ENCODE peak calls at places on chromosome 1, in six cellular contexts. A is adrenal gland, K is fibroblast of lung, C is heart right ventricle, B is SK-N-SH, Z is lung. R is an unnamed sample.

GRCh38 chr1:225462714-225463574 is 35.1 kb upstream of the LBR start:
- DNase-seq in A (no peak), K (no peak), C (no peak), B (peak; percentile 66), Z (no peak), R (no peak)

GRCh38 chr1:225480825-225481434 is 53.1 kb upstream of the LBR start:
- DNase-seq in A (peak; percentile 62), K (no peak), C (peak; percentile 35), B (peak; percentile 68), Z (no peak), R (peak; percentile 57)

GRCh38 chr1:7513081-7513480 is 258.0 kb upstream of the VAMP3 start:
- DNase-seq in A (no peak), K (no peak), C (no peak), B (no peak), Z (no peak), R (no peak)

GRCh38 chr1:207004931-207005830 is 27.4 kb downstream of the C1orf116 start:
- DNase-seq in A (peak; percentile 78), K (peak; percentile 80), C (no peak), B (peak; percentile 51), Z (peak; percentile 65), R (peak; percentile 75)

GRCh38 chr1:244865028-244865371 is 657 bp upstream of the HNRNPU start:
- DNase-seq in A (peak; percentile 57), K (peak; percentile 37), C (peak; percentile 23), B (peak; percentile 38), Z (peak; percentile 34), R (peak; percentile 30)

GRCh38 chr1:114468710-114469468 is 42.1 kb downstream of the TRIM33 start:
- DNase-seq in A (no peak), K (peak; percentile 46), C (no peak), B (no peak), Z (no peak), R (no peak)

GRCh38 chr1:11794446-11795237 is 11.1 kb downstream of the MTHFR start:
- DNase-seq in A (no peak), K (no peak), C (no peak), B (no peak), Z (no peak), R (no peak)

GRCh38 chr1:179127163-179127895 is 45.5 kb downstream of the TOR3A start:
- DNase-seq in A (no peak), K (peak; percentile 79), C (no peak), B (no peak), Z (no peak), R (peak; percentile 62)

GRCh38 chr1:178818416-178818815 is 52.5 kb downstream of the ANGPTL1 start:
- DNase-seq in A (no peak), K (peak; percentile 75), C (no peak), B (no peak), Z (no peak), R (peak; percentile 41)

GRCh38 chr1:205766038-205766437 is 9.2 kb downstream of the RAB29 start:
- DNase-seq in A (no peak), K (peak; percentile 54), C (no peak), B (no peak), Z (no peak), R (no peak)

GRCh38 chr1:39922139-39922757 is 20.5 kb upstream of the MYCL start:
- DNase-seq in A (no peak), K (no peak), C (no peak), B (no peak), Z (no peak), R (peak; percentile 13)

GRCh38 chr1:172770081-172770480 is 111.2 kb downstream of the FASLG start:
- DNase-seq in A (no peak), K (no peak), C (no peak), B (no peak), Z (no peak), R (no peak)

GRCh38 chr1:67441183-67441582 is 11.0 kb upstream of the SERBP1 start:
- DNase-seq in A (peak; percentile 85), K (peak; percentile 59), C (no peak), B (peak; percentile 43), Z (peak; percentile 44), R (peak; percentile 74)

GRCh38 chr1:16236495-16237342 is at the start of gene CPLANE2:
- DNase-seq in A (peak; percentile 97), K (peak; percentile 87), C (peak; percentile 95), B (peak; percentile 97), Z (peak; percentile 95), R (peak; percentile 97)

GRCh38 chr1:16120411-16120810 is 35.5 kb downstream of the EPHA2 start:
- DNase-seq in A (peak; percentile 20), K (no peak), C (no peak), B (peak; percentile 36), Z (no peak), R (no peak)

GRCh38 chr1:16199157-16199501 is 13.3 kb downstream of the ARHGEF19 start:
- DNase-seq in A (no peak), K (no peak), C (no peak), B (no peak), Z (no peak), R (no peak)

GRCh38 chr1:6700853-6701436 is 671 bp downstream of the DNAJC11 start:
- DNase-seq in A (peak; percentile 29), K (no peak), C (no peak), B (no peak), Z (no peak), R (peak; percentile 8)

GRCh38 chr1:64482128-64482527 is 12.2 kb downstream of the CACHD1 start:
- DNase-seq in A (no peak), K (no peak), C (no peak), B (no peak), Z (no peak), R (no peak)

GRCh38 chr1:64479874-64480273 is 9.9 kb downstream of the CACHD1 start:
- DNase-seq in A (peak; percentile 50), K (no peak), C (no peak), B (no peak), Z (no peak), R (no peak)

GRCh38 chr1:64476251-64476952 is 6.5 kb downstream of the CACHD1 start:
- DNase-seq in A (no peak), K (peak; percentile 94), C (no peak), B (no peak), Z (no peak), R (peak; percentile 52)

GRCh38 chr1:64480999-64481772 is 11.3 kb downstream of the CACHD1 start:
- DNase-seq in A (no peak), K (peak; percentile 18), C (no peak), B (peak; percentile 33), Z (no peak), R (no peak)

DNA sequence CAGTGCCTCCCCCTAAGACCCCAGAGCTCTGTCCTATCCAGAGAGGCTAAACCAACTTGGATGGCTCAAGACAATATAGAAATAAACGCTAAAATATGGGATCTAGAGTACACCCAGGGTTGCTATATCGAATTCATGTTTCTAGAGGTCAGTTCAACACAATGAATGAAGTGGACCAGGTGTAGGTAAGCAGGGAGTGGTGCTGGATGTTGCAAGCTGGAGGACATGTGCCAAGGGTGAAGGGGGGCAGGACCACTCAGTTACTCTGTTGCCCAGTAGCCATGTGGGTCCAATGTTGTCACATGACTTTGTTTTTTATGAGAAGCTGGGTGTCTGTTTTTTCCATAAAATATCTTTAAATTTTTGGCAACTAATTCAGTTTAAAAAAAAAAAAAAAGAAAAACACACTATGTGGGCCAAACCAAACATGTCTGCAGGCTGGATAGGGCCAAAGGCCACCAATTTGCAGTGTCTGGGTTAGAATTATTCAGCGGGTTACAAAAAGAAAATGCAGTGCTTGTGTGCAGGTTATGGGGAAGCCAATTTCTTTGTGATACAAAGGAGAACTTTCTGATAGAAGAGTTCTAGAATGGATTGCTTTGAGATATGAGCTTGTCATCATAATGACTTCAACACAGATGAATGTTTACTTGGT is 8.8 kb downstream of the CACHD1 start:
- DNase-seq in A (no peak), K (no peak), C (no peak), B (no peak), Z (no peak), R (no peak)
- H3K4me1 ChIP-seq in A (peaks cover 28% of the 10 kb centered on the region), K (peaks cover 2% of the 10 kb centered on the region), C (peaks cover 45% of the 10 kb centered on the region), B (peaks cover 39% of the 10 kb centered on the region), Z (peaks cover 18% of the 10 kb centered on the region), R (peaks cover 82% of the 10 kb centered on the region)

DNA sequence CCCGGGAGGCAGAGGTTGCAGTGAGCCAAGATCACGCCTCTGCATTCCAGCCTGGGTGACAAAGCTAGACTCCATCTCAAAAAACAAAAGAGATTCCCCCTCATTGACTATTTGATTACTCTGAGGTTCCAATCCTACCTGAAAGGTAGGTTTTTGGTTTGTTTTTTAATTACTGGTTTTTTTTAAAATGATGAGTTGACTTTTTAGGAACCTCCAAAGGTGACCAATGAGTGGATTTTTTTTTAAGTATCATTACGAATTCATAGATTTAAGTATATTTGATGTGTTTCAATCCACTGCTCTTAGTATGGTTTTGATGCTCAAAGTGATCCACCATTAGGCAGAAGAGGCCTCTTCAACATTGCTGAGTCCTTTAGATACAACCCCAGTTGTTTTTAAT is 47.9 kb upstream of the LAX1 start:
- DNase-seq in A (no peak), K (no peak), C (no peak), B (no peak), Z (no peak), R (no peak)
- H3K36me3 ChIP-seq in A (peaks cover 75% of the 10 kb centered on the region), K (peaks cover 34% of the 10 kb centered on the region), C (peaks cover 100% of the 10 kb centered on the region), B (peaks cover 72% of the 10 kb centered on the region), Z (peaks cover 46% of the 10 kb centered on the region), R (peaks cover 47% of the 10 kb centered on the region)

GRCh38 chr1:233477359-233477758 is 136.5 kb upstream of the KCNK1 start:
- DNase-seq in A (no peak), K (no peak), C (no peak), B (no peak), Z (no peak), R (no peak)
- H3K27me3 ChIP-seq in A (no peaks in the 10 kb centered on the region), K (no peaks in the 10 kb centered on the region), C (no peaks in the 10 kb centered on the region), B (no peaks in the 10 kb centered on the region), Z (no peaks in the 10 kb centered on the region), R (no peaks in the 10 kb centered on the region)

DNA sequence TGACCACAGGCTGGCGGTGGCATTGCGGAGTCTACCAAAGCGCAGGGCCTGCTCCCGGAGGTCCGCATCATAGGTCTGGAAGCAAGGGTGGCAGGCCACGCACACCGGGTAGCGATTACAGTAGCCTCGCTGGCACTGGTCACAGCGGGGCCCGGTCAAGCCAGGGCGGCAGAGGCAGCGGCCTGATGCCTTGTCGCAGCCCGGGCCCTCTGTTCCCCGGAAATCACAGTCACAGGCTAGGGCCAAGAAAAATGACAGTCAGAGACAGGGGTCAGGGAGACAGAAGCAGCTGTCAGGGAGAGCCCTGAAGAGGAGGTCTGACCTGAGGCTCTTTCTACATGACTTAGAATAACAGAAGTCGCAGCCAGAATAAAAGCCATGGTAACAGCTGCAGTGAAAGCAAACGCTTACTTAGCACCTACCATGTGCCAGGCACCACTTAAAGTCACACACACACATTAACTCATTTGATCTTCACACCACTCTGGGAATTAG is 26.4 kb downstream of the LAMB3 start:
- DNase-seq in A (no peak), K (no peak), C (peak; percentile 26), B (no peak), Z (no peak), R (no peak)
- H3K4me1 ChIP-seq in A (peaks cover 12% of the 10 kb centered on the region), K (no peaks in the 10 kb centered on the region), C (peaks cover 36% of the 10 kb centered on the region), B (peaks cover 20% of the 10 kb centered on the region), Z (no peaks in the 10 kb centered on the region), R (peaks cover 17% of the 10 kb centered on the region)

DNA sequence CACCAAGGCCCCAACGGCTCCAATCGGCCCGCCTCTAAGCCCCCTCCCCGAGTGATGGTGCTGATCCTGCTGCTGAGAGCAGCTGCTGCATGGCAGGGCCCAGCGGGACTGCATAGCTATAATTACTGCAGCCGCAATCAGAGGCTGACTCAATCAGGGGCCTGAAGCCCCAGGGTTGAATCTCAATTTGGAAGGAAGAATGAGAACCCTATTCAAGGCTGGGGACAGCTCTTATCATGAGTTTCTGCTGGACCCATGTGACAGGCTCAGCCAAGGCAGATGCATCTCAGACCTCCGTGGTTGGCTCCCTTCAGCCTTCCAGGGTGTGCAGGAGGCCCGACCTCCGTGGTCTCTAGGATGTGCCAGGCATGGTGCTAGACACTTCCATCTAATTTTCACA is 42.9 kb upstream of the MAGOH start:
- DNase-seq in A (no peak), K (no peak), C (no peak), B (no peak), Z (no peak), R (no peak)
- H3K36me3 ChIP-seq in A (no peaks in the 10 kb centered on the region), K (peaks cover 2% of the 10 kb centered on the region), C (no peaks in the 10 kb centered on the region), B (no peaks in the 10 kb centered on the region), Z (no peaks in the 10 kb centered on the region), R (no peaks in the 10 kb centered on the region)